ENCODE peak calls at places on chromosomes 3 and 15, in six cellular contexts. F is transverse colon, M is thyroid gland, J is psoas muscle, S is cardiac muscle cell, T is body of pancreas. A is an unnamed sample.
A peak's percentile ranks its signal among the peaks of the same experiment; 100 is the strongest.

GRCh38 chr3:13274874-13275332 is 145.2 kb downstream of the NUP210 start:
- DNase-seq in S (no peak), J (peak; percentile 11), F (no peak), M (no peak), T (no peak), A (no peak)

GRCh38 chr3:33578325-33579180 is 138.3 kb upstream of the UBP1 start:
- DNase-seq in J (no peak), S (no peak), M (no peak), F (no peak), T (no peak), A (no peak)

GRCh38 chr3:110995461-110996226 is 76.0 kb upstream of the NECTIN3 start:
- DNase-seq in M (no peak), J (no peak), F (no peak), S (no peak), T (no peak), A (no peak)

GRCh38 chr15:88613074-88613944 is 7.8 kb upstream of the AEN start:
- DNase-seq in T (no peak), F (no peak), M (no peak), S (peak; percentile 19), J (no peak), A (no peak)

GRCh38 chr3:71587958-71588357 is 4.4 kb upstream of the FOXP1 start:
- DNase-seq in M (no peak), T (no peak), F (no peak), S (no peak), J (no peak), A (no peak)

GRCh38 chr3:56851966-56852884 is 50.5 kb upstream of the ARHGEF3 start:
- DNase-seq in T (no peak), F (no peak), M (no peak), J (no peak), S (no peak), A (peak; percentile 38)

GRCh38 chr3:141370065-141370533 is 1.8 kb downstream of the ZBTB38 start:
- DNase-seq in F (peak; percentile 50), T (peak; percentile 68), M (peak; percentile 36), J (no peak), S (peak; percentile 89), A (peak; percentile 68)

GRCh38 chr3:16447156-16447555 is 66.3 kb downstream of the RFTN1 start:
- DNase-seq in F (no peak), T (no peak), J (no peak), M (no peak), S (no peak), A (no peak)

GRCh38 chr3:12449889-12450682 is 34.2 kb upstream of the TSEN2 start:
- DNase-seq in S (no peak), F (no peak), T (no peak), J (no peak), M (no peak), A (no peak)

GRCh38 chr15:74789741-74790079 is 7.8 kb downstream of the CSK start:
- DNase-seq in M (no peak), T (no peak), S (no peak), F (no peak), J (no peak), A (no peak)

GRCh38 chr3:27713435-27713880 is 8.7 kb downstream of the EOMES start:
- DNase-seq in S (peak; percentile 16), T (no peak), J (no peak), M (no peak), F (no peak), A (no peak)

GRCh38 chr15:99279290-99279689 is 28.0 kb downstream of the LRRC28 start:
- DNase-seq in T (no peak), F (no peak), S (no peak), M (no peak), J (no peak), A (no peak)

GRCh38 chr15:64523240-64523639 is 62.9 kb downstream of the ZNF609 start:
- DNase-seq in S (no peak), T (no peak), J (no peak), M (no peak), F (no peak), A (no peak)

GRCh38 chr3:195186041-195186709 is 84.8 kb downstream of the XXYLT1 start:
- DNase-seq in T (no peak), M (no peak), S (no peak), F (no peak), J (no peak), A (peak; percentile 24)

GRCh38 chr15:101255615-101256350 is 3.9 kb upstream of the CHSY1 start:
- DNase-seq in F (no peak), M (peak; percentile 66), J (no peak), S (peak; percentile 82), T (peak; percentile 59), A (no peak)

GRCh38 chr3:38031022-38031994 is 1.9 kb upstream of the PLCD1 start:
- DNase-seq in J (peak; percentile 68), F (peak; percentile 81), T (peak; percentile 58), S (no peak), M (peak; percentile 76), A (peak; percentile 93)

GRCh38 chr15:25732191-25732590 is 130.9 kb downstream of the ATP10A start:
- DNase-seq in J (no peak), F (no peak), S (no peak), T (no peak), M (no peak), A (no peak)

GRCh38 chr3:139353920-139354556 is 10.2 kb downstream of the MRPS22 start:
- DNase-seq in M (peak; percentile 16), J (no peak), F (no peak), S (peak; percentile 56), T (peak; percentile 56), A (peak; percentile 32)

GRCh38 chr15:29429584-29429983 is 160.0 kb upstream of the NSMCE3 start:
- DNase-seq in T (no peak), M (no peak), J (no peak), S (no peak), F (no peak), A (no peak)

GRCh38 chr3:149462653-149463052 is 11.8 kb upstream of the TM4SF4 start:
- DNase-seq in T (no peak), F (no peak), M (no peak), S (no peak), J (no peak), A (no peak)

GRCh38 chr15:78364233-78364632 is 24.1 kb downstream of the CRABP1 start:
- DNase-seq in F (no peak), S (no peak), T (no peak), J (no peak), M (no peak), A (no peak)

GRCh38 chr3:121592856-121593702 is at the start of gene FBXO40:
- DNase-seq in J (peak; percentile 78), S (peak; percentile 72), T (peak; percentile 53), F (peak; percentile 45), M (no peak), A (no peak)

GRCh38 chr15:91694829-91695205 is 158.7 kb upstream of the SLCO3A1 start:
- DNase-seq in M (peak; percentile 15), F (peak; percentile 71), S (no peak), T (peak; percentile 28), J (peak; percentile 60), A (no peak)

GRCh38 chr15:64775551-64776401 is at the start of gene RBPMS2:
- DNase-seq in J (peak; percentile 56), T (peak; percentile 25), S (peak; percentile 85), F (no peak), M (peak; percentile 59), A (peak; percentile 31)

GRCh38 chr3:149282322-149282721 is 51.1 kb downstream of the TM4SF18 start:
- DNase-seq in J (no peak), F (no peak), M (no peak), T (no peak), S (no peak), A (no peak)

GRCh38 chr15:87269566-87269965 is 987.0 kb downstream of the NTRK3 start:
- DNase-seq in S (no peak), T (no peak), M (no peak), J (no peak), F (no peak), A (no peak)

DNA sequence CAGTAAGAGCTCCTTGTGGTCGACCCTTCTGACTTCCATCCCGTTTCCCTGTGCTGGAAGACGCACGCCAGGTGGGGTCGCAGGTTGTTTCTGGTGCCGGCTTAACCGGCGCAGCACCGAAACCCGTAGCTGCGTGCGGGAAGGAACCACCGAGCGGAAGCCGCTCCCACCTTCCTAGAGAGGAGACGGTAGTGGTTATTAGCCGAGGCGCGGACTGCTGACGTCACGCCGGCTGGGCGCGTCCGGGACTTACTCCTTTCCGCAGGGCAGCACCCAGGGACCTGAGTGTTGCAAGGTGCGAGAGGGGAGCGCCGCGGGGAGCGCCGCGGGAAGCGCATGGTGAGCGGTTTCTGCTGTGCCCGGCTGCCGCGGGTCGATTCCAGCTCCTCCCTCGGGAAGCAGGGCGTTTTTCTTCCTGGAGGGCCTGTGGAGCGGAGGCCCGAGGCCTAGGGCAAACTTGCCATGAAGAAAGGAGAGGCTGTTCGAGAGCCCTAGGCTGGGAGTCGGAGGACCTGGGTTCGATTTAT is at the start of gene ZNF501:
- DNase-seq in F (peak; percentile 96), J (peak; percentile 97), M (peak; percentile 92), S (peak; percentile 93), T (peak; percentile 98), A (peak; percentile 95)
- H3K9me3 ChIP-seq in F (peaks cover 54% of the 10 kb centered on the region), J (peaks cover 78% of the 10 kb centered on the region), M (no peaks in the 10 kb centered on the region), S (no peaks in the 10 kb centered on the region), T (peaks cover 38% of the 10 kb centered on the region), A (peaks cover 50% of the 10 kb centered on the region)

DNA sequence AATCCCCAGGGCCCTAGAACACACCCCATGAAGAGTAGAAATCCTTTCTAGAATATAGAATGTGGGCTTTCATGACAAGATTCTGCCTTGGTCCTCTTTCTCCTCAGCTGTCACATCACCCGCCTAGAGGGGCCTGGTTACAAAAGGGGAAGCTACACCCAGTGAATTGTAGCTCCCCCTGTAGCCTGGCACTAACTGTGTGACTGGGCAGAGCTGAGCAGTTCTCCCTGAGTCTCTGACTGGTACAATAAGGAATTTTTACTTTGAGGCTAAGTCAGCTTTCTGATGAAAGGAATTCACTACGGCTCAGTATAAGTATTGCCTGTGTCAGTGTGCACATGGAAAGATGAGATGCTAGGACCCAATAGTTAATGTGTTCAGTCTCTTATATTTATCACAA is 28.7 kb upstream of the ZNF148 start:
- DNase-seq in J (no peak), S (no peak), F (no peak), T (no peak), M (no peak), A (no peak)
- TF ChIP-seq CTCF in J (no peak), S (no peak), F (no peak), T (no peak), M (no peak), A (no peak)

DNA sequence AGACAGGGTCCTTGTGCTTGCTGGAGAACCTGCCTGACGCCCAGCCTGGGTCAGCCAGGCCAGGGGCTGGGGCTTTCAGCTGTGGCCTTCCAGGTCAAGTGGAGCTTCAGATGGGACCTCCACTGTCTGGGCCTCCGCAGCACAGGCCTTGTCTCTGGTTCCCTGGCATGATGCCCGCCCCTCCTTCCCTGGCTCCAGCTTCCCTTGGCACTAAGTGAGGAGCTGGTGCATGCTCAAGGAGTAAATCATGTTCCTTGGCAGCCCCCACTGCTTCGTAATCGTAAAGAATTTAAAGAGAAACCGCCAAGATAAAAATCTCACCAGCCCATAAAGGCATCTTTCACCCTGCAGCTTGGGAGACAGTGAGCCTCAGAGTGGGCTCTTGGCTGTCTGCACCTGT is 8.9 kb downstream of the SEMA3F start:
- DNase-seq in T (peak; percentile 69), J (peak; percentile 94), M (peak; percentile 92), F (peak; percentile 75), S (no peak), A (peak; percentile 79)
- H3K4me1 ChIP-seq in T (peaks cover 4% of the 10 kb centered on the region), J (peaks cover 67% of the 10 kb centered on the region), M (peaks cover 86% of the 10 kb centered on the region), F (peaks cover 67% of the 10 kb centered on the region), S (peaks cover 23% of the 10 kb centered on the region), A (peaks cover 14% of the 10 kb centered on the region)

DNA sequence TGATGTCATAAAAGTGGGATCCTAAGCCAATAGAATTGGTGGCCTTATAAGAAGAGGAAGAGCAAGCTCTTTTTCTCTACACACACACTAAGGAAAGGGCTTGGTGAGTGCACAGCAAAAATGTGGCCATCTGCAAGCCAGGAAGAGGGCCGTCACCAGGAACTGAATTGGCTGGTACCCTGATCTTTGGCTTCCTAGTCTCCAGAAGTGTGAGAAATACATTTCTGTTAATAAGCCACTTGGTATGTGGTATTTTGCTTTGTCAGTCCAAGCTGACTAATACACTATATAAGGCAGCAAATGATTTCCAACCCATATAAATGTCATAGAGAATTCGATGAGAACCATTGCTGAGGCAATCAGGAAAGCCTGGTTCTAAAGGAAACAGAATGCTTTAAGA is 816.3 kb upstream of the SEMA6D start:
- DNase-seq in S (no peak), T (no peak), M (no peak), J (no peak), F (no peak), A (no peak)
- H3K9me3 ChIP-seq in S (no peaks in the 10 kb centered on the region), T (no peaks in the 10 kb centered on the region), M (no peaks in the 10 kb centered on the region), J (no peaks in the 10 kb centered on the region), F (no peaks in the 10 kb centered on the region), A (no peaks in the 10 kb centered on the region)